ENCODE peak calls at places on chromosomes 3 and 15, in four cellular contexts. V, B, I and D are unnamed samples.

GRCh38 chr3:141279074-141279945 is 47.7 kb downstream of the PXYLP1 start:
- DNase-seq in B (peak; percentile 41), V (peak; percentile 29), I (no peak), D (no peak)

GRCh38 chr15:70569139-70569717 is 194.1 kb downstream of the UACA start:
- DNase-seq in I (no peak), B (peak; percentile 77), V (no peak), D (peak; percentile 20)

GRCh38 chr15:85430406-85431204 is 50.2 kb downstream of the AKAP13 start:
- DNase-seq in V (no peak), I (no peak), B (no peak), D (peak; percentile 63)

GRCh38 chr15:71170163-71170562 is 54.9 kb downstream of the THSD4 start:
- DNase-seq in B (no peak), I (no peak), V (no peak), D (no peak)

GRCh38 chr15:101439285-101439919 is 50.1 kb downstream of the PCSK6 start:
- DNase-seq in I (no peak), V (peak; percentile 94), B (peak; percentile 65), D (no peak)

GRCh38 chr3:29525254-29525881 is 244.5 kb downstream of the RBMS3 start:
- DNase-seq in I (peak; percentile 15), V (no peak), B (peak; percentile 61), D (no peak)

GRCh38 chr15:89749059-89749458 is 2.0 kb downstream of the MESP1 start:
- DNase-seq in I (no peak), B (no peak), V (no peak), D (no peak)

GRCh38 chr3:78204977-78205376 is 1165.1 kb downstream of the ROBO2 start:
- DNase-seq in V (peak; percentile 2), B (no peak), I (peak; percentile 9), D (peak; percentile 49)

GRCh38 chr15:76057332-76058000 is 2.3 kb upstream of the TMEM266 start:
- DNase-seq in B (peak; percentile 53), V (peak; percentile 63), I (no peak), D (peak; percentile 79)

GRCh38 chr3:15974647-15975046 is 176.9 kb upstream of the ANKRD28 start:
- DNase-seq in B (peak; percentile 18), V (peak; percentile 45), I (no peak), D (no peak)

GRCh38 chr15:39579487-39580116 is 1.3 kb upstream of the THBS1 start:
- DNase-seq in V (peak; percentile 62), B (peak; percentile 88), I (no peak), D (no peak)

GRCh38 chr15:57019496-57020160 is 101.2 kb downstream of the TCF12 start:
- DNase-seq in I (no peak), B (no peak), V (no peak), D (no peak)

GRCh38 chr3:124763206-124763605 is 33.0 kb downstream of the UMPS start:
- DNase-seq in I (no peak), V (no peak), B (no peak), D (no peak)

GRCh38 chr3:14256561-14257342 is 78.1 kb downstream of the LSM3 start:
- DNase-seq in V (no peak), B (no peak), I (no peak), D (no peak)

GRCh38 chr3:190552969-190553759 is 39.3 kb downstream of the IL1RAP start:
- DNase-seq in B (no peak), I (no peak), V (no peak), D (no peak)

GRCh38 chr3:42024578-42025387 is 62.9 kb upstream of the ULK4 start:
- DNase-seq in I (no peak), V (no peak), B (no peak), D (peak; percentile 41)